ENCODE peak calls at places on chromosomes 5 and 9, in five cellular contexts. R is AG09309, E is AG20443, A is AG04449, Z is ovary. G is an unnamed sample.

GRCh38 chr9:38437193-38437823 is 13.1 kb upstream of the IGFBPL1 start:
- DNase-seq in R (no peak), E (peak; percentile 74), A (no peak), Z (no peak), G (peak; percentile 39)

GRCh38 chr5:140244525-140245025 is 58.3 kb downstream of the PFDN1 start:
- DNase-seq in R (peak; percentile 67), E (peak; percentile 88), A (peak; percentile 52), Z (peak; percentile 92), G (peak; percentile 87)

GRCh38 chr5:142699105-142699720 is 13.3 kb upstream of the FGF1 start:
- DNase-seq in R (no peak), E (peak; percentile 87), A (no peak), Z (peak; percentile 88), G (peak; percentile 86)

GRCh38 chr9:113931140-113931539 is 55.0 kb downstream of the ZNF618 start:
- DNase-seq in R (no peak), E (no peak), A (no peak), Z (no peak), G (no peak)

GRCh38 chr9:135222991-135223760 is 135.7 kb downstream of the OLFM1 start:
- DNase-seq in R (no peak), E (no peak), A (no peak), Z (no peak), G (no peak)

GRCh38 chr5:113985505-113985904 is 376.4 kb upstream of the KCNN2 start:
- DNase-seq in R (no peak), E (no peak), A (no peak), Z (no peak), G (no peak)

GRCh38 chr9:106916491-106917235 is 53.7 kb downstream of the ZNF462 start:
- DNase-seq in R (peak; percentile 35), E (peak; percentile 57), A (peak; percentile 57), Z (peak; percentile 54), G (peak; percentile 63)

GRCh38 chr9:117487555-117488175 is 72.8 kb upstream of the ASTN2 start:
- DNase-seq in R (no peak), E (peak; percentile 89), A (no peak), Z (peak; percentile 66), G (peak; percentile 89)

GRCh38 chr5:151007430-151008123 is 12.8 kb upstream of the GPX3 start:
- DNase-seq in R (no peak), E (no peak), A (no peak), Z (no peak), G (no peak)

GRCh38 chr5:110169461-110169860 is 479.7 kb downstream of the MAN2A1 start:
- DNase-seq in R (no peak), E (no peak), A (no peak), Z (no peak), G (no peak)

GRCh38 chr5:42423285-42424152 is at the start of gene GHR:
- DNase-seq in R (peak; percentile 72), E (peak; percentile 93), A (peak; percentile 51), Z (peak; percentile 83), G (peak; percentile 91)

GRCh38 chr5:156589104-156589858 is 260.8 kb upstream of the PPP1R2B start:
- DNase-seq in R (no peak), E (no peak), A (no peak), Z (no peak), G (no peak)

GRCh38 chr5:37437716-37438115 is 58.6 kb downstream of the WDR70 start:
- DNase-seq in R (no peak), E (no peak), A (no peak), Z (no peak), G (no peak)

GRCh38 chr9:104276709-104277245 is 182.7 kb downstream of the SMC2 start:
- DNase-seq in R (no peak), E (peak; percentile 8), A (no peak), Z (no peak), G (peak; percentile 9)

GRCh38 chr5:151055336-151055735 is 25.5 kb downstream of the TNIP1 start:
- DNase-seq in R (no peak), E (no peak), A (no peak), Z (no peak), G (no peak)

GRCh38 chr5:60514152-60514551 is 185.8 kb downstream of the DEPDC1B start:
- DNase-seq in R (no peak), E (no peak), A (no peak), Z (no peak), G (no peak)

GRCh38 chr9:136007906-136008692 is 46.9 kb upstream of the UBAC1 start:
- DNase-seq in R (no peak), E (peak; percentile 32), A (no peak), Z (no peak), G (no peak)

GRCh38 chr5:157571357-157571827 is 4.2 kb downstream of the ADAM19 start:
- DNase-seq in R (no peak), E (no peak), A (no peak), Z (no peak), G (no peak)

GRCh38 chr5:14110196-14110595 is 32.9 kb upstream of the TRIO start:
- DNase-seq in R (no peak), E (no peak), A (no peak), Z (no peak), G (no peak)

GRCh38 chr9:101229606-101230005 is 155.2 kb downstream of the BAAT start:
- DNase-seq in R (no peak), E (no peak), A (no peak), Z (no peak), G (no peak)

GRCh38 chr5:175652741-175653663 is 4.9 kb upstream of the HRH2 start:
- DNase-seq in R (peak; percentile 34), E (no peak), A (no peak), Z (no peak), G (no peak)

GRCh38 chr5:14445581-14446290 is 135.9 kb upstream of the OTULINL start:
- DNase-seq in R (no peak), E (peak; percentile 34), A (no peak), Z (peak; percentile 65), G (peak; percentile 59)

GRCh38 chr9:132071847-132072507 is 7.7 kb downstream of the MED27 start:
- DNase-seq in R (no peak), E (no peak), A (no peak), Z (no peak), G (no peak)

GRCh38 chr9:87556039-87556438 is 58.4 kb downstream of the DAPK1 start:
- DNase-seq in R (no peak), E (no peak), A (no peak), Z (no peak), G (no peak)

GRCh38 chr9:108722396-108722795 is 133.4 kb downstream of the ACTL7B start:
- DNase-seq in R (peak; percentile 34), E (peak; percentile 52), A (no peak), Z (no peak), G (peak; percentile 23)

GRCh38 chr9:124792976-124793594 is 16.2 kb downstream of the OLFML2A start:
- DNase-seq in R (peak; percentile 57), E (peak; percentile 74), A (no peak), Z (peak; percentile 64), G (no peak)

GRCh38 chr5:68962632-68963484 is 131.0 kb upstream of the SLC30A5 start:
- DNase-seq in R (peak; percentile 24), E (peak; percentile 86), A (no peak), Z (peak; percentile 71), G (peak; percentile 87)

GRCh38 chr9:95937131-95937530 is 61.6 kb downstream of the ERCC6L2 start:
- DNase-seq in R (no peak), E (no peak), A (no peak), Z (no peak), G (no peak)

GRCh38 chr9:88950341-88951141 is 40.7 kb upstream of the S1PR3 start:
- DNase-seq in R (peak; percentile 35), E (peak; percentile 47), A (no peak), Z (no peak), G (no peak)

GRCh38 chr5:171342362-171343111 is 33.5 kb downstream of the TLX3 start:
- DNase-seq in R (peak; percentile 33), E (peak; percentile 71), A (peak; percentile 7), Z (no peak), G (peak; percentile 80)

GRCh38 chr9:93202919-93203712 is 19.2 kb downstream of the WNK2 start:
- DNase-seq in R (no peak), E (no peak), A (no peak), Z (no peak), G (no peak)

GRCh38 chr5:138668451-138668850 is 84.8 kb upstream of the CTNNA1 start:
- DNase-seq in R (no peak), E (no peak), A (no peak), Z (no peak), G (no peak)

GRCh38 chr5:33283243-33283642 is 157.5 kb upstream of the TARS1 start:
- DNase-seq in R (no peak), E (no peak), A (no peak), Z (no peak), G (no peak)

GRCh38 chr5:142499591-142500384 is 175.0 kb upstream of the SPRY4 start:
- DNase-seq in R (no peak), E (no peak), A (no peak), Z (no peak), G (no peak)

GRCh38 chr9:99135498-99135897 is 30.6 kb downstream of the TGFBR1 start:
- DNase-seq in R (no peak), E (no peak), A (no peak), Z (no peak), G (no peak)

GRCh38 chr5:139210585-139210984 is 12.4 kb upstream of the SIL1 start:
- DNase-seq in R (no peak), E (no peak), A (no peak), Z (no peak), G (no peak)

GRCh38 chr5:34663771-34664496 is 7.8 kb downstream of the RAI14 start:
- DNase-seq in R (no peak), E (no peak), A (no peak), Z (no peak), G (no peak)

GRCh38 chr5:31194458-31194808 is 947 bp downstream of the CDH6 start:
- DNase-seq in R (no peak), E (peak; percentile 18), A (no peak), Z (no peak), G (peak; percentile 19)

G was measured in GM03348.